ENCODE peak calls at places on chromosomes 2 and 18, in five cellular contexts. A, Y, R, J and H are unnamed samples.

GRCh38 chr2:57890993-57891688 is 155.5 kb upstream of the VRK2 start:
- DNase-seq in R (no peak), A (no peak), Y (no peak), J (no peak), H (no peak)

GRCh38 chr2:46717733-46718121 is 197.9 kb downstream of the MCFD2 start:
- DNase-seq in A (no peak), J (no peak), R (no peak), Y (no peak), H (no peak)

GRCh38 chr2:238003234-238004032 is 36.6 kb downstream of the UBE2F start:
- DNase-seq in J (no peak), A (no peak), R (peak), Y (no peak), H (no peak)

GRCh38 chr18:23300211-23300887 is 152.7 kb upstream of the RIOK3 start:
- DNase-seq in J (no peak), Y (no peak), A (no peak), R (no peak), H (no peak)

GRCh38 chr2:238645095-238645494 is 202.8 kb upstream of the TWIST2 start:
- DNase-seq in Y (no peak), A (no peak), R (no peak), J (no peak), H (no peak)

GRCh38 chr2:16664809-16665745 is 557 bp downstream of the CYRIA start:
- DNase-seq in Y (no peak), R (no peak), J (no peak), A (no peak), H (no peak)

GRCh38 chr18:37261246-37261927 is 304.2 kb downstream of the CELF4 start:
- DNase-seq in Y (no peak), J (no peak), A (no peak), R (no peak), H (no peak)

GRCh38 chr2:16273111-16273510 is 332.8 kb downstream of the MYCN start:
- DNase-seq in A (no peak), J (no peak), R (no peak), Y (no peak), H (no peak)

GRCh38 chr2:120940319-120940696 is 204.6 kb downstream of the GLI2 start:
- DNase-seq in R (no peak), J (no peak), A (no peak), Y (no peak), H (no peak)

GRCh38 chr2:32746554-32747133 is 118.8 kb downstream of the TTC27 start:
- DNase-seq in Y (no peak), J (no peak), A (no peak), R (no peak), H (no peak)

GRCh38 chr18:79540914-79541301 is 138.7 kb upstream of the CTDP1 start:
- DNase-seq in R (no peak), Y (no peak), J (no peak), A (peak), H (no peak)

GRCh38 chr2:77862120-77862519 is 339.9 kb upstream of the LRRTM4 start:
- DNase-seq in J (no peak), A (no peak), R (no peak), Y (no peak), H (no peak)

GRCh38 chr2:220510668-220511067 is 883.2 kb downstream of the SLC4A3 start:
- DNase-seq in Y (no peak), A (no peak), R (no peak), J (no peak), H (no peak)

GRCh38 chr2:192072778-192073177 is 122.0 kb downstream of the TMEFF2 start:
- DNase-seq in R (no peak), A (no peak), J (no peak), Y (no peak), H (no peak)

GRCh38 chr2:72947947-72948346 is 30.6 kb downstream of the EMX1 start:
- DNase-seq in Y (no peak), J (no peak), A (no peak), R (no peak), H (no peak)

GRCh38 chr2:105797298-105797819 is 52.6 kb downstream of the NCK2 start:
- DNase-seq in A (no peak), R (no peak), Y (no peak), J (no peak), H (peak)

GRCh38 chr2:236572482-236572881 is 2.9 kb downstream of the ACKR3 start:
- DNase-seq in A (peak), Y (no peak), R (no peak), J (no peak), H (peak)

GRCh38 chr2:23621616-23622015 is 236.6 kb downstream of the KLHL29 start:
- DNase-seq in J (no peak), R (no peak), A (no peak), Y (no peak), H (no peak)

GRCh38 chr2:70083344-70084156 is 3.7 kb upstream of the PCBP1 start:
- DNase-seq in Y (no peak), J (no peak), A (no peak), R (no peak), H (no peak)

GRCh38 chr2:72220170-72220569 is 72.5 kb upstream of the CYP26B1 start:
- DNase-seq in Y (no peak), J (no peak), R (no peak), A (no peak), H (no peak)

GRCh38 chr2:157349949-157350510 is 24.4 kb upstream of the ERMN start:
- DNase-seq in R (no peak), J (no peak), Y (no peak), A (no peak), H (no peak)

GRCh38 chr18:70085641-70086040 is 119.8 kb downstream of the RTTN start:
- DNase-seq in J (no peak), Y (no peak), R (no peak), A (no peak), H (no peak)

GRCh38 chr2:207258191-207258991 is 92.6 kb upstream of the KLF7 start:
- DNase-seq in Y (no peak), J (no peak), R (no peak), A (peak), H (peak)

GRCh38 chr2:38836801-38837200 is 38.9 kb downstream of the DHX57 start:
- DNase-seq in A (no peak), Y (no peak), J (no peak), R (no peak), H (no peak)

GRCh38 chr2:67836861-67837260 is 225.9 kb downstream of the C1D start:
- DNase-seq in A (no peak), J (no peak), Y (no peak), R (no peak), H (no peak)

GRCh38 chr2:10871978-10872377 is 39.8 kb upstream of the KCNF1 start:
- DNase-seq in A (no peak), J (no peak), R (no peak), Y (no peak), H (no peak)

GRCh38 chr2:176175729-176176074 is 12.8 kb upstream of the HOXD1 start:
- DNase-seq in Y (no peak), A (no peak), R (no peak), J (no peak), H (no peak)

GRCh38 chr2:10169053-10169578 is 46.6 kb downstream of the RRM2 start:
- DNase-seq in J (no peak), Y (no peak), R (no peak), A (no peak), H (no peak)

GRCh38 chr2:160415991-160416390 is 77.6 kb downstream of the RBMS1 start:
- DNase-seq in R (no peak), Y (no peak), J (no peak), A (no peak), H (no peak)